ENCODE peak calls at places on chromosomes 4 and X, in eight cellular contexts. C is PC-3, F is mammary epithelial cell, I is Karpas-422, O is endodermal cell, S is MM.1S, N is H9, M is mesenchymal stem cell. Y is an unnamed sample.
A peak's percentile ranks its signal among the peaks of the same experiment; 100 is the strongest.

GRCh38 chr4:103498161-103499070 is 221.4 kb downstream of the TACR3 start:
- DNase-seq in N (no peak), C (peak; percentile 14), F (peak; percentile 55), S (no peak), M (peak; percentile 90), I (no peak), O (no peak), Y (peak; percentile 85)

GRCh38 chrX:78659955-78660354 is 827 bp upstream of the RTL3 start:
- DNase-seq in M (no peak), F (no peak), S (no peak), N (no peak), I (no peak), O (no peak), C (no peak), Y (no peak)

GRCh38 chrX:21926527-21927278 is 13.8 kb upstream of the SMS start:
- DNase-seq in N (no peak), C (peak; percentile 96), S (peak; percentile 68), I (no peak), M (peak; percentile 92), O (no peak), F (peak; percentile 95), Y (peak; percentile 88)

GRCh38 chrX:23789386-23790146 is 6.6 kb downstream of the SAT1 start:
- DNase-seq in F (no peak), O (peak; percentile 50), N (no peak), S (no peak), C (no peak), M (no peak), I (peak; percentile 29), Y (no peak)

GRCh38 chr4:153137677-153138630 is 66.3 kb upstream of the TRIM2 start:
- DNase-seq in I (no peak), O (peak; percentile 43), C (no peak), S (no peak), F (no peak), M (no peak), N (no peak), Y (no peak)

GRCh38 chr4:73713650-73714049 is 26.7 kb upstream of the CXCL8 start:
- DNase-seq in O (no peak), S (no peak), C (peak; percentile 90), N (no peak), M (no peak), I (no peak), F (peak; percentile 78), Y (no peak)

GRCh38 chr4:26131053-26131452 is 189.8 kb upstream of the RBPJ start:
- DNase-seq in N (no peak), S (no peak), O (no peak), C (no peak), M (no peak), I (no peak), F (no peak), Y (no peak)

GRCh38 chrX:6292599-6292998 is 63.9 kb upstream of the NLGN4X start:
- DNase-seq in O (peak; percentile 58), M (no peak), S (no peak), C (no peak), F (no peak), I (peak; percentile 79), N (peak; percentile 28), Y (no peak)

GRCh38 chr4:100340534-100341364 is 150.5 kb upstream of the DDIT4L start:
- DNase-seq in I (no peak), N (no peak), M (peak; percentile 71), F (no peak), S (no peak), O (no peak), C (no peak), Y (peak; percentile 76)

GRCh38 chr4:176784816-176785215 is 7.9 kb downstream of the VEGFC start:
- DNase-seq in N (no peak), I (no peak), O (no peak), S (no peak), M (peak; percentile 77), F (no peak), C (peak; percentile 25), Y (no peak)

DNA sequence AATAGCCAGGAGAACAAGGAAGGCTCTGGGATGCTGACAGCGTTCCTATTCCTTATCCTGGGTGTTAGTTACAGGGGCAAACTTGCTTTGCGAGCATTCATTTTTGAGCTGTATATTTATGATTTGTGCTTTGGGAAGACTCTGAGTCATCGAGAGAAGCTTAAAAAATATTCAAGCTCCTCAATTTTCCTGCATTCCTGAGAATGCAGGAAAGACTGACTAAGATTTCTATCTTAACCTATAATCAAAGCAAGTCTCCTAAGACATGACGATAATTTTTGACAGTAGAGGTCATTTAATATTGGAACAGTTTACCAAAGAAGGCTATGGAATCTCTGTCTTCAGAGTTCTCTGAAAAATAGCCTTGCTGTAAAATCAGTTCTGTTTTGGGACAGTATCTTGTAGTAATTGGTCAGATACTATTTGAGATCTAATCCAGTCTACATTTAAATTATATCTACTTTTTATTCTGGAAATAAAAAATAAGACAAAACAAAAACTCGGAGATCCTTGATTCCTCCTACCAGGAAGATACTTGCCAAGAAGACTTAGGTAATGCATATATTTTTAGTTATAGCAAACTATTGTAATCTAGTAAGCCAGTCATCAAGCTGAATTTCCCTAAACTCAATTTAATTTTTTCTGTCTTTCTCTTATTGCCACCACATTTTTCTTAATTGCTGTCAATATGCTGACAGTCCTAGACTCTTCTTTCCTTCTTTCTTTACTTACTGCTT is 31.7 kb downstream of the BBS12 start:
- DNase-seq in F (no peak), M (peak; percentile 62), N (no peak), O (no peak), S (no peak), I (no peak), C (peak; percentile 53), Y (peak; percentile 73)
- H3K9ac ChIP-seq in F (no peak overlapping the region), M (peak overlapping the region; percentile 93), N (no peak overlapping the region), O (no peak overlapping the region), S (no peak overlapping the region), I (no peak overlapping the region), C (no peak overlapping the region), Y (peak overlapping the region; percentile 68)

DNA sequence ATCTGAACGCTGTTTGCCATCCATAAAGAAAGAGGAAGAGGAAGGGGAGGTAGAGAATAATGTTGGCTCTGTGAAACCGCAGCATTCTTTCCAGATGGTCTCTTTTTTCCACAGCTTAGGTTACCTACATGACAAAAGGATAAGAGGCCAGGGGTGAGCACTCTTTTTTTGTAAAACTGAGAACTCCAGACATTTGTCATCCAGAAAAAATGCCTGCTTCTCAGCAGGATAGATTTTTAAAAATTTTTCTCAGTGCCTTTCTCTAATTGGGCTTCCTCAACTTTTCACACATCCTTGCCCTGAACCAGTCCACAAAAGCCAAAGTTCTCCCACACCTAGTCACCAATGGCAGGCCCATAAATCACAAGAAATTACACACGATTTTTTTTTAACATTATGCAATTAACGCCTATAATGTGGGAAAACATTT is 158.1 kb upstream of the TENM3 start:
- DNase-seq in O (no peak), M (no peak), C (no peak), F (no peak), I (no peak), S (no peak), N (no peak), Y (peak; percentile 8)
- H3K9ac ChIP-seq in O (peak overlapping the region; percentile 4), M (no peak overlapping the region), C (no peak overlapping the region), F (no peak overlapping the region), I (no peak overlapping the region), S (no peak overlapping the region), N (peak overlapping the region; percentile 30), Y (no peak overlapping the region)

DNA sequence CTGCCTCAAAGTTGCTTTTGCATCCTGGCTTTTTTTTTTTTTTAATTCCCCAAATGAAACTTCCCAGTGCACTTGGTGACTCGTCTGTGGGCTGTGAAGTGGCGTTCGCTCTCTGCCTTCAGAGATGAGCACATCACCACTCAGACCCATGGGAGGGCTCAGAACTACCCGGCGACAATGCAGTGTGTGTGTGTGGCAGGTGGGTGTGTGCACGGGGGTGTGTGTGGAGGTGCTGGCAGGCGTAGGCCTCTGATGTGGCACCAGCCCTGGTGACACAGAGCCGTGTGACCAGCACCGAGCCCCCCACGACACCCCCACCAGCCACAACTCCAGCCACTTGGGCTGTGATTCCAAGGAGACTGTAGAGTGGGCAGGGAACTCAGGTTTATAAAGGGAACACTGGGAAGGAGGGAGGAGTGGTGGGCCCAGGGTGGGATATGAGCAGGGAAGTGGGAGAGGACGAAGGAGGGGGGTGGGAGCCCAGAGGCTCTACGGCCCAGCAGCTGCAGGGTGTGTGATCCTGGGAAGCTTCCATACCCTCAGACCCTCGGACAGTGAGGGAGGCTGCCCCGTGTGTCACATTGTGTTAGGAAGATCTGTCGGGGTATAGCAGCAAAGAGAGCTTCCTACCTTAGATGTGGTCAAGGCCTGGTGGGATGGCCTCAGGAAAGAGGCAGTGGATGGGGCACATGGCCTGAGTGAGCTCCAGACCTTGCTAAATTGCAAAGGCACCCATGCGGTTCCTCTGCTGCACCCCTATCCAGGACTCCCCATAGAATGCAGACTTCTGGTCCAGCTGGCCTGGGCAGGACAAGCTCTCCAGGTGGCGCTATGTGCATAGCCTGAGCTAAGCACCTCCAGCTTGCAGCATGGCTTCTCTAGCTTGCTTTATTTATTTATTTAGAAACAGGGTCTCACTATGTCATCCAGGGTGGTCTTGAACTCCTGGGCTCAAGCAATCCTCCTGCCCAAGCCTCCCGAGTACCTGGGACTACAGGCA is 5.8 kb upstream of the WFS1 start:
- DNase-seq in O (peak; percentile 80), C (peak; percentile 61), M (peak; percentile 41), N (peak; percentile 66), S (peak; percentile 68), I (peak; percentile 63), F (peak; percentile 55), Y (peak; percentile 45)
- H3K9ac ChIP-seq in O (no peak overlapping the region), C (no peak overlapping the region), M (no peak overlapping the region), N (no peak overlapping the region), S (no peak overlapping the region), I (no peak overlapping the region), F (no peak overlapping the region), Y (no peak overlapping the region)

DNA sequence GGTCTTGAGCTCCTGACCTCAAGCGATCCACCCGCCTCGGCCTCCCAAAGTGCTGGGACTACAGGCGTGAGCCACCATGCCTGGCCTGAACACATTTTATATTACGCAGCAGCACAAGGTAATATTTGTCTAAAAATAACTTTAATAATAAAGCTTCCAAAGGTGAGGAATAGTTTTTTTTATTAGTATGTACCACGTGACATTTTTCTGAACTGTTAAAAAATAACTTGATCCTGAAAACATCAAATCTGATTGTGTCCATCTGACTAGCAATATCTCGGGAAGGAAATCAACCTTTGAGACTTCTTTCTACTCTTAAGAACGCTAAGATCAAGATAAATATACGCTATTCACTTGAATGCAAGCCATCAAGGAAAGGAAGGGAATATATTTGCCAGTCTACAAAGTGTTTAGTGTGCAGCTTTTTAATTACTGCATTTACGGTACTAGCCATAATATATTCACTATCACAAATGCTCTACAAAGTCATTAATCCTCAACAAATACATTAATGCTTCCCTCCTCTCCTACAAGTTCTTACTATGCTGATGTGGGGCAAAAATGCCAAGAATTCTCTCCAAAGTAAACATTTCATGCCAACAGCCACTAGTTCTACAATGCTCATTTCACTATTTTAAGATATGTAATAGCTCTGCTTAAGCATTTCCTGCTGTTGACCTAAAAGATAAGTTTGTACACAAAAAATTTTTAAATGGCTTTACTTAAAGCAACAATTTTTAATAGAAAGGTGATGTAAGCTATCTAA is 143.6 kb downstream of the APBB2 start:
- DNase-seq in F (no peak), I (no peak), O (no peak), N (no peak), C (no peak), S (no peak), M (peak; percentile 30), Y (peak; percentile 51)
- H3K9ac ChIP-seq in F (no peak overlapping the region), I (no peak overlapping the region), O (no peak overlapping the region), N (no peak overlapping the region), C (no peak overlapping the region), S (no peak overlapping the region), M (no peak overlapping the region), Y (no peak overlapping the region)

GRCh38 chrX:154373340-154374306 is 811 bp downstream of the FLNA start:
- DNase-seq in I (peak; percentile 57), C (peak; percentile 85), O (peak; percentile 92), F (peak; percentile 81), S (no peak), M (peak; percentile 84), N (peak; percentile 93), Y (peak; percentile 84)
- H3K9ac ChIP-seq in I (peak overlapping the region; percentile 33), C (peak overlapping the region; percentile 3), O (peak overlapping the region; percentile 6), F (no peak overlapping the region), S (peak overlapping the region; percentile 55), M (peak overlapping the region; percentile 83), N (no peak overlapping the region), Y (peak overlapping the region; percentile 71)

Y was measured in adipocyte.